ENCODE peak calls at places on chromosome 7, in ten cellular contexts. Q is stimulated activated CD8-positive, alpha-beta memory T cell treated with anti-CD3 and anti-CD28 coated beads, Interleukin-4, amount 100 ng/mL, for 1 hour; A is activated CD4-positive, alpha-beta T cell treated with anti-CD3 and anti-CD28 coated beads, Interleukin-2, amount 50 U/mL, for 24 hours; Z is occipital lobe; S is H7; I is NCI-H2081; P is fibroblast of pulmonary artery; R is body of pancreas; H is A172; T is glutamatergic neuron. G is an unnamed sample.

GRCh38 chr7:74483402-74484336 is 30.0 kb downstream of the GTF2IRD1 start:
- DNase-seq in I (no peak), Q (no peak), H (peak), P (no peak), Z (no peak), S (no peak), A (no peak), T (no peak), R (peak), G (no peak)

GRCh38 chr7:134613623-134614347 is 32.9 kb upstream of the BPGM start:
- DNase-seq in P (peak), Z (no peak), S (no peak), H (peak), R (peak), Q (no peak), A (no peak), I (no peak), T (no peak), G (no peak)

GRCh38 chr7:45239486-45239885 is 81.9 kb downstream of the RAMP3 start:
- DNase-seq in A (no peak), T (no peak), Z (no peak), I (no peak), R (no peak), Q (no peak), S (no peak), P (peak), H (peak), G (no peak)

GRCh38 chr7:148515728-148516715 is 74.5 kb upstream of the C7orf33 start:
- DNase-seq in Z (no peak), Q (no peak), I (no peak), T (no peak), P (no peak), R (no peak), S (no peak), H (peak), A (no peak), G (no peak)

GRCh38 chr7:17370901-17371550 is 72.6 kb downstream of the AHR start:
- DNase-seq in S (no peak), H (peak), A (no peak), T (no peak), Q (no peak), P (peak), I (no peak), R (no peak), Z (no peak), G (no peak)

GRCh38 chr7:114715907-114716306 is 206.0 kb upstream of the MDFIC start:
- DNase-seq in R (no peak), P (peak), A (no peak), S (no peak), T (no peak), H (peak), Z (no peak), Q (no peak), I (no peak), G (no peak)

GRCh38 chr7:150631084-150631824 is 931 bp downstream of the GIMAP6 start:
- DNase-seq in Q (no peak), I (no peak), A (peak), P (no peak), R (peak), H (no peak), S (no peak), T (no peak), Z (no peak), G (no peak)

GRCh38 chr7:134722786-134723322 is 56.6 kb upstream of the CALD1 start:
- DNase-seq in S (no peak), I (no peak), H (no peak), Z (no peak), A (no peak), T (no peak), R (no peak), Q (no peak), P (no peak), G (no peak)

GRCh38 chr7:77391230-77391629 is 24.9 kb downstream of the GSAP start:
- DNase-seq in H (no peak), R (no peak), T (no peak), Z (no peak), Q (no peak), I (no peak), P (no peak), A (no peak), S (no peak), G (no peak)

GRCh38 chr7:28297821-28298439 is 114.4 kb upstream of the CREB5 start:
- DNase-seq in T (no peak), A (no peak), P (no peak), S (no peak), H (no peak), R (no peak), I (no peak), Z (no peak), Q (no peak), G (no peak)

GRCh38 chr7:56157238-56157790 is 41.1 kb upstream of the NUPR2 start:
- DNase-seq in P (no peak), I (peak), A (no peak), H (no peak), R (no peak), Q (no peak), Z (no peak), T (no peak), S (no peak), G (no peak)

GRCh38 chr7:21260939-21261338 is 166.9 kb upstream of the SP4 start:
- DNase-seq in S (no peak), P (no peak), I (no peak), Q (no peak), T (no peak), H (no peak), A (no peak), R (no peak), Z (no peak), G (no peak)

GRCh38 chr7:135512135-135512887 is 2.4 kb upstream of the CNOT4 start:
- DNase-seq in R (peak), Z (no peak), T (no peak), P (peak), A (peak), Q (no peak), I (peak), S (peak), H (peak), G (peak)

GRCh38 chr7:54541941-54542618 is at the start of gene VSTM2A:
- DNase-seq in S (peak), T (peak), Q (no peak), I (no peak), A (no peak), Z (peak), R (no peak), H (no peak), P (no peak), G (peak)

GRCh38 chr7:55286666-55287065 is 78.5 kb upstream of the LANCL2 start:
- DNase-seq in Q (no peak), I (no peak), A (no peak), Z (no peak), P (no peak), S (no peak), T (no peak), H (no peak), R (no peak), G (no peak)

GRCh38 chr7:81691199-81691821 is 78.5 kb downstream of the HGF start:
- DNase-seq in S (no peak), I (no peak), T (no peak), H (no peak), Q (no peak), P (peak), Z (no peak), R (no peak), A (no peak), G (no peak)

GRCh38 chr7:92357260-92357659 is 90.0 kb upstream of the GATAD1 start:
- DNase-seq in H (no peak), T (no peak), I (no peak), P (no peak), R (no peak), A (no peak), S (no peak), Z (no peak), Q (no peak), G (no peak)

GRCh38 chr7:5426226-5426475 is 2.5 kb upstream of the TNRC18 start:
- DNase-seq in R (no peak), H (peak), A (no peak), Z (no peak), P (peak), S (no peak), T (no peak), Q (no peak), I (no peak), G (no peak)

GRCh38 chr7:118298771-118299170 is 74.3 kb downstream of the ANKRD7 start:
- DNase-seq in Q (no peak), H (no peak), Z (no peak), R (no peak), T (no peak), A (no peak), S (no peak), I (no peak), P (no peak), G (no peak)

GRCh38 chr7:116977172-116977571 is 23.9 kb downstream of the ST7 start:
- DNase-seq in H (no peak), Z (no peak), A (no peak), R (no peak), P (peak), I (no peak), S (no peak), T (no peak), Q (no peak), G (no peak)

GRCh38 chr7:143003393-143004051 is 23.4 kb downstream of the OR9A2 start:
- DNase-seq in R (peak), P (peak), T (no peak), Q (no peak), H (peak), S (peak), I (peak), A (peak), Z (no peak), G (peak)

GRCh38 chr7:47588704-47589225 is 6.9 kb upstream of the TNS3 start:
- DNase-seq in Z (no peak), S (no peak), I (no peak), P (no peak), R (no peak), T (no peak), A (no peak), Q (no peak), H (no peak), G (no peak)

GRCh38 chr7:152056621-152057274 is 31.3 kb downstream of the GALNT11 start:
- DNase-seq in R (no peak), S (no peak), Q (no peak), H (no peak), P (no peak), I (no peak), A (no peak), T (no peak), Z (no peak), G (no peak)

GRCh38 chr7:134755422-134756022 is 23.9 kb upstream of the CALD1 start:
- DNase-seq in Z (no peak), S (no peak), T (peak), R (no peak), I (peak), A (no peak), Q (no peak), P (peak), H (no peak), G (peak)

GRCh38 chr7:44629825-44630580 is 23.6 kb downstream of the OGDH start:
- DNase-seq in A (no peak), T (no peak), Z (no peak), S (no peak), H (no peak), I (no peak), R (no peak), Q (no peak), P (no peak), G (no peak)

GRCh38 chr7:95267754-95268153 is 56.6 kb downstream of the PON1 start:
- DNase-seq in Q (no peak), I (no peak), T (no peak), R (no peak), P (no peak), H (no peak), Z (no peak), A (no peak), S (no peak), G (no peak)

GRCh38 chr7:127189074-127189473 is 63.7 kb downstream of the GRM8 start:
- DNase-seq in R (no peak), I (peak), Q (no peak), Z (no peak), H (no peak), S (no peak), A (no peak), T (no peak), P (no peak), G (no peak)

GRCh38 chr7:83807770-83808169 is 158.8 kb upstream of the SEMA3E start:
- DNase-seq in Z (no peak), P (no peak), T (no peak), I (no peak), R (no peak), Q (no peak), A (no peak), H (no peak), S (no peak), G (no peak)